ENCODE peak calls at places on chromosomes 2 and 18, in four cellular contexts. M, X, O and W are unnamed samples.

GRCh38 chr2:11786191-11786590 is 39.8 kb downstream of the LPIN1 start:
- DNase-seq in O (no peak), M (no peak), X (no peak), W (no peak)

GRCh38 chr2:176105078-176105726 is 1.9 kb upstream of the HOXD11 start:
- DNase-seq in M (no peak), O (peak; percentile 51), X (no peak), W (no peak)

GRCh38 chr2:237193436-237193835 is 107.7 kb downstream of the COPS8 start:
- DNase-seq in O (no peak), X (no peak), M (no peak), W (no peak)

GRCh38 chr2:236365258-236366048 is 101.2 kb upstream of the ASB18 start:
- DNase-seq in X (no peak), O (peak; percentile 17), M (no peak), W (no peak)

GRCh38 chr2:119744335-119744939 is 15.3 kb upstream of the PTPN4 start:
- DNase-seq in X (no peak), M (no peak), O (no peak), W (peak; percentile 18)

GRCh38 chr2:230905448-230906430 is 19.3 kb downstream of the GPR55 start:
- DNase-seq in M (no peak), X (peak; percentile 64), O (peak; percentile 46), W (peak; percentile 44)

GRCh38 chr2:20588918-20589871 is 61.7 kb downstream of the HS1BP3 start:
- DNase-seq in M (no peak), X (no peak), O (no peak), W (no peak)

GRCh38 chr2:28300921-28301341 is 91.7 kb upstream of the FOSL2 start:
- DNase-seq in M (no peak), O (no peak), X (no peak), W (peak; percentile 98)

GRCh38 chr2:28449489-28450395 is 46.1 kb upstream of the PLB1 start:
- DNase-seq in X (peak; percentile 71), O (no peak), M (no peak), W (peak; percentile 46)

GRCh38 chr2:106609780-106610179 is 122.6 kb downstream of the CD8B2 start:
- DNase-seq in M (no peak), O (no peak), X (no peak), W (no peak)

GRCh38 chr18:23945416-23946079 is 69.0 kb upstream of the TTC39C start:
- DNase-seq in X (no peak), O (no peak), M (no peak), W (no peak)

GRCh38 chr2:176172748-176173586 is 15.5 kb upstream of the HOXD1 start:
- DNase-seq in O (no peak), X (no peak), M (no peak), W (no peak)

GRCh38 chr2:154698789-154699559 is 479 bp downstream of the KCNJ3 start:
- DNase-seq in O (no peak), M (no peak), X (no peak), W (no peak)

GRCh38 chr18:765764-766549 is 46.1 kb downstream of the YES1 start:
- DNase-seq in X (peak; percentile 26), O (no peak), M (no peak), W (no peak)

GRCh38 chr2:239751719-239752355 is 273.3 kb downstream of the NDUFA10 start:
- DNase-seq in X (peak; percentile 44), M (no peak), O (no peak), W (no peak)

GRCh38 chr18:59386909-59387515 is 27.9 kb upstream of the LMAN1 start:
- DNase-seq in O (peak; percentile 53), M (peak; percentile 33), X (peak; percentile 91), W (no peak)

GRCh38 chr2:170744248-170745002 is 25.8 kb upstream of the ERICH2 start:
- DNase-seq in O (no peak), X (no peak), M (no peak), W (no peak)

GRCh38 chr18:10457798-10458197 is 3.4 kb downstream of the APCDD1 start:
- DNase-seq in O (no peak), X (no peak), M (no peak), W (peak; percentile 24)

GRCh38 chr2:37770797-37771196 is 99.4 kb upstream of the CDC42EP3 start:
- DNase-seq in O (no peak), X (no peak), M (no peak), W (peak; percentile 46)

GRCh38 chr2:106094101-106094860 is 99.8 kb downstream of the UXS1 start:
- DNase-seq in X (no peak), O (no peak), M (no peak), W (no peak)

GRCh38 chr2:9163306-9164111 is 43.1 kb upstream of the ASAP2 start:
- DNase-seq in M (no peak), X (no peak), O (no peak), W (peak; percentile 75)

GRCh38 chr18:9849407-9849961 is 36.3 kb upstream of the TXNDC2 start:
- DNase-seq in M (no peak), X (peak; percentile 40), O (no peak), W (no peak)

GRCh38 chr2:180938419-180938818 is 42.0 kb upstream of the UBE2E3 start:
- DNase-seq in O (no peak), X (no peak), M (no peak), W (peak; percentile 79)

GRCh38 chr18:9869713-9870430 is 15.9 kb upstream of the TXNDC2 start:
- DNase-seq in O (no peak), X (peak; percentile 83), M (no peak), W (peak; percentile 64)

GRCh38 chr18:3193354-3193753 is 26.4 kb downstream of the MYOM1 start:
- DNase-seq in O (no peak), X (no peak), M (no peak), W (no peak)

GRCh38 chr2:51324028-51324427 is 292.1 kb upstream of the NRXN1 start:
- DNase-seq in M (no peak), O (no peak), X (no peak), W (no peak)

GRCh38 chr2:46024146-46024779 is 272.9 kb upstream of the EPAS1 start:
- DNase-seq in M (no peak), O (no peak), X (no peak), W (no peak)

GRCh38 chr2:211367711-211368110 is 811.3 kb downstream of the CPS1 start:
- DNase-seq in O (no peak), M (no peak), X (peak; percentile 47), W (no peak)

GRCh38 chr2:181894381-181894780 is 2.9 kb downstream of the ITPRID2 start:
- DNase-seq in M (no peak), X (no peak), O (no peak), W (no peak)

DNA sequence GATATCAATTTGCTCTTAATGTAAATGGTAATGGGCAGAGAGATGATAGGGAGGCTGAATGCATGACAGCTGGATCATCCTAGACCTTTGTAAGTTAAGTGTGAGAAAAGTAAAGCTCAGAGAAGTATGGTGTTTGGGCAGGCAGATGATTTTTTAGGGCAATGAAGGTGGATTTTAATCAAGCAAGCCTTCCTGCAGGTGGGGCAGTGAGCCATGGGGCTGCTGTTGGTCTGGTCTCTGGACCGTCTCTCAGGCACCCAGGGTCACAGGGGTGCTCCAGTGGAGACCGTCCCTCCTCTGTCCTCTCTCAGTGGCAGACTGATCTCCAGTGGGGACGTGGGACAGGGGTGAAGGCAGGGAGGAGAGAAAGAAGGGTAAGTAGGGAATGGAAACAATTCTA is 69.8 kb upstream of the STK17B start:
- DNase-seq in X (no peak), M (no peak), O (no peak), W (no peak)
- H2BK15ac ChIP-seq in X (no peak overlapping the region), M (no peak overlapping the region), O (no peak overlapping the region), W (peak overlapping the region; percentile 8)

GRCh38 chr18:61967242-61967891 is 74.6 kb upstream of the RNF152 start:
- DNase-seq in O (no peak), M (no peak), X (no peak), W (no peak)
- H3K56ac ChIP-seq in O (no peak overlapping the region), M (no peak overlapping the region), X (no peak overlapping the region), W (no peak overlapping the region)

GRCh38 chr2:34806396-34806795 is 1207.3 kb upstream of the FAM98A start:
- DNase-seq in M (no peak), X (peak; percentile 74), O (no peak), W (no peak)
- H2BK5ac ChIP-seq in M (no peak overlapping the region), X (peak overlapping the region; percentile 20), O (no peak overlapping the region), W (no peak overlapping the region)

DNA sequence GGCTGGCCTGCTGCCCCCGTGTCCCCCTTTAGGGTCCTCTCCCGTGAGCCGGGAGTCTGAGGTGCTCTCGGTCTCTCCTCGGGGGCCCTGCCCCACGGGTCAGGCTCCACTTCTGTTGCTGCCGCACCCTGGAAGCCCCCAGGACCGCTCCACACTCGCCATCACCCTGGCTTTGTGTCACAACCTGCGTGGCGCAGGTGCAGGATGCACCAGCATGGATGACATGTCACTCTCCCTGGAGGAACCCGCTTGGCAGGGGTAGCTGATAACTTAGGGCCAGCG is 10.8 kb upstream of the ARHGEF4 start:
- DNase-seq in O (no peak), X (no peak), M (no peak), W (no peak)
- H2BK15ac ChIP-seq in O (no peak overlapping the region), X (no peak overlapping the region), M (peak overlapping the region; percentile 12), W (no peak overlapping the region)

GRCh38 chr2:17763641-17764333 is 9.8 kb downstream of the GEN1 start:
- DNase-seq in X (no peak), O (no peak), M (no peak), W (no peak)
- H3K56ac ChIP-seq in X (no peak overlapping the region), O (no peak overlapping the region), M (no peak overlapping the region), W (no peak overlapping the region)

GRCh38 chr2:124325667-124326425 is 300.8 kb downstream of the CNTNAP5 start:
- DNase-seq in M (no peak), O (no peak), X (peak; percentile 37), W (no peak)
- H2BK5ac ChIP-seq in M (peak overlapping the region; percentile 67), O (no peak overlapping the region), X (no peak overlapping the region), W (no peak overlapping the region)

DNA sequence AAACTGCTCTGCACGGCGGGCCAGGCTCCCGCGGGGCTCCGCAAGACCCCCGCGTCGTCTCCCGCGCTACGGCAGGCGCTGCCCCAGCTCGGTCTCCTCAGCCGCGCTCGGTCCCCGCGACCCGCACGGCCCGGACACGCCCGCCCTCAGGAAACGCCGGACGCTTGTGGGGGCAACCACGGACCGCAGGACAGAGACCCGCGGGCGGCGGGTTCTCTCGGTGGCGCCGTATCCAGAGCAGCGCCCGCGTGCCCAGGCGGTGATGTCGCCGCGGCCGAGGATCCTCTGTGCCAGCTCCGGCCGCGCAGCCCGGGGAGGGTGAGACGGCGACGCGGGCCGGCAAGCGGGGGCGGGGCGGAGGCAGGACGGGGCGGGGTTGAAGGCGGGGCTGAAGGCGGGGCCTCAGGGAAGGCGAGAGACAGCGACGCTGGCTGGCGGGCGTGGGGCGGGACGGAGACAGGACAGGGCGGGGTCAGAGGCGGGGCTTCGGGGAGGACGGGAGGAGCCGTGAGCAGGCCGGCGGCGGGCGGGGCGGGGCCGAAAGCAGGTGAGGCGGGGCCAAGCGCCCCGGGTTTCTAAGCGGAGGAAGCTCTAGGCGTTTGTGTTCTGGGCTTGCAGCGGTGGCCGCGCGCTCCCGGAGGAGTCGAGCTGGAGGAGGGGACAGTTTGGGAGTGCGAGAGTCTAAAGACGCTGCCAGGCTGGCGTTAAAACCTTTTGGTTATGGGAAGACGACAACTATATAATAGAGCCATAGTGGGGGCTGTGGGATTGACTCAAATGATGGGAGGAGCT is at the start of gene DSEL:
- DNase-seq in O (peak; percentile 98), M (no peak), X (peak; percentile 96), W (peak; percentile 94)
- H2BK15ac ChIP-seq in O (no peak within 1 kb of the TSS), M (no peak within 1 kb of the TSS), X (no peak within 1 kb of the TSS), W (peak within 1 kb of the TSS; percentile 89)